ENCODE peak calls at places on chromosome 19, in five cellular contexts. E is tibial nerve, G is substantia nigra, J is GM13977, L is cerebellar cortex. O is an unnamed sample.

GRCh38 chr19:35797663-35798062 is 15.0 kb downstream of the PRODH2 start:
- DNase-seq in E (no peak), G (no peak), J (no peak), L (peak), O (no peak)

GRCh38 chr19:40416918-40417713 is 3.9 kb upstream of the PRX start:
- DNase-seq in E (peak), G (no peak), J (peak), L (peak), O (peak)

GRCh38 chr19:36115453-36116343 is at the start of gene TBCB:
- DNase-seq in E (peak), G (no peak), J (peak), L (no peak), O (peak)

GRCh38 chr19:47186337-47187022 is 44.5 kb downstream of the BBC3 start:
- DNase-seq in E (no peak), G (no peak), J (peak), L (no peak), O (peak)

GRCh38 chr19:43310221-43310620 is 40.9 kb upstream of the PSG9 start:
- DNase-seq in E (no peak), G (no peak), J (no peak), L (peak), O (no peak)

GRCh38 chr19:2199861-2200623 is 36.1 kb downstream of the PLEKHJ1 start:
- DNase-seq in E (no peak), G (no peak), J (no peak), L (no peak), O (no peak)

GRCh38 chr19:57171551-57172081 is 4.3 kb upstream of the DUXA start:
- DNase-seq in E (no peak), G (peak), J (peak), L (peak), O (peak)

GRCh38 chr19:55305491-55305890 is 19.6 kb downstream of the TMEM150B start:
- DNase-seq in E (no peak), G (no peak), J (peak), L (peak), O (peak)

GRCh38 chr19:54128796-54129616 is 8.6 kb upstream of the CNOT3 start:
- DNase-seq in E (no peak), G (no peak), J (no peak), L (no peak), O (no peak)

GRCh38 chr19:38264486-38265212 is at the start of gene SPINT2:
- DNase-seq in E (no peak), G (no peak), J (peak), L (no peak), O (peak)

GRCh38 chr19:31478241-31478640 is 129.0 kb upstream of the TSHZ3 start:
- DNase-seq in E (no peak), G (no peak), J (no peak), L (no peak), O (no peak)